ENCODE peak calls at places on chromosomes 7 and 10, in four cellular contexts. H is A549, O is HepG2, A is K562. R is an unnamed sample.

GRCh38 chr7:116330961-116331360 is 120.6 kb downstream of the TES start:
- DNase-seq in O (no peak), H (no peak), A (no peak), R (no peak)

GRCh38 chr10:73800560-73801252 is 10.7 kb downstream of the NDST2 start:
- DNase-seq in A (no peak), H (no peak), O (no peak), R (no peak)

GRCh38 chr10:1638889-1639418 is 98.4 kb downstream of the ADARB2 start:
- DNase-seq in O (no peak), A (no peak), H (no peak), R (no peak)

GRCh38 chr7:50953303-50953702 is 170.6 kb upstream of the GRB10 start:
- DNase-seq in O (no peak), H (no peak), A (no peak), R (no peak)

GRCh38 chr7:15561840-15562239 is at the start of gene AGMO:
- DNase-seq in A (no peak), H (no peak), O (peak), R (no peak)

GRCh38 chr7:4687956-4688355 is 5.9 kb downstream of the FOXK1 start:
- DNase-seq in A (peak), O (no peak), H (no peak), R (no peak)

GRCh38 chr10:131444862-131445461 is 133.4 kb upstream of the TCERG1L start:
- DNase-seq in H (no peak), O (no peak), A (no peak), R (no peak)

GRCh38 chr10:3925184-3925583 is 140.2 kb upstream of the KLF6 start:
- DNase-seq in H (no peak), O (no peak), A (no peak), R (no peak)

GRCh38 chr7:18555120-18555519 is 59.6 kb downstream of the HDAC9 start:
- DNase-seq in H (no peak), O (no peak), A (no peak), R (no peak)

GRCh38 chr10:45408421-45409319 is 34.7 kb downstream of the ALOX5 start:
- DNase-seq in A (no peak), H (no peak), O (no peak), R (no peak)

GRCh38 chr7:22355620-22356009 is 1.3 kb downstream of the RAPGEF5 start:
- DNase-seq in H (no peak), O (no peak), A (no peak), R (no peak)

GRCh38 chr10:3486346-3487065 is 298.5 kb downstream of the KLF6 start:
- DNase-seq in O (peak), H (peak), A (no peak), R (no peak)

GRCh38 chr7:73905360-73905759 is 44.4 kb downstream of the TMEM270 start:
- DNase-seq in O (no peak), A (no peak), H (no peak), R (no peak)

GRCh38 chr10:48598936-48599829 is 5.7 kb downstream of the ARHGAP22 start:
- DNase-seq in O (no peak), A (no peak), H (no peak), R (no peak)

GRCh38 chr10:129756912-129757861 is 206.9 kb downstream of the EBF3 start:
- DNase-seq in O (no peak), A (no peak), H (no peak), R (no peak)

GRCh38 chr10:36494386-36494785 is 631.0 kb upstream of the ANKRD30A start:
- DNase-seq in A (no peak), H (peak), O (no peak), R (no peak)

GRCh38 chr7:150370612-150371071 is 2.0 kb downstream of the REPIN1 start:
- DNase-seq in A (no peak), O (peak), H (no peak), R (no peak)

GRCh38 chr10:10138685-10139084 is 879.0 kb upstream of the CELF2 start:
- DNase-seq in H (no peak), A (no peak), O (no peak), R (no peak)

GRCh38 chr7:151964951-151965350 is 8.7 kb downstream of the GALNTL5 start:
- DNase-seq in H (no peak), O (no peak), A (no peak), R (no peak)

GRCh38 chr7:65731562-65732035 is 141.3 kb upstream of the VKORC1L1 start:
- DNase-seq in O (no peak), H (no peak), A (peak), R (no peak)

GRCh38 chr7:40356312-40356711 is 221.5 kb downstream of the SUGCT start:
- DNase-seq in H (no peak), O (no peak), A (no peak), R (no peak)

GRCh38 chr10:54094321-54094720 is 706.7 kb downstream of the PCDH15 start:
- DNase-seq in H (no peak), A (no peak), O (no peak), R (no peak)

GRCh38 chr7:18495412-18496335 is at the start of gene HDAC9:
- DNase-seq in H (no peak), O (no peak), A (no peak), R (peak)

GRCh38 chr10:62692085-62692484 is 112.4 kb upstream of the ADO start:
- DNase-seq in O (no peak), H (no peak), A (no peak), R (no peak)

GRCh38 chr10:36676321-36677169 is 448.9 kb upstream of the ANKRD30A start:
- DNase-seq in H (no peak), A (no peak), O (no peak), R (no peak)

GRCh38 chr7:142853739-142854504 is 954 bp upstream of the EPHB6 start:
- DNase-seq in A (peak), H (peak), O (peak), R (no peak)

GRCh38 chr10:128863411-128863810 is 603.6 kb upstream of the MGMT start:
- DNase-seq in O (no peak), A (no peak), H (no peak), R (no peak)

GRCh38 chr10:125605167-125605566 is 77.8 kb downstream of the TEX36 start:
- DNase-seq in O (no peak), A (peak), H (no peak), R (no peak)

GRCh38 chr7:132116369-132116768 is 459.9 kb downstream of the PLXNA4 start:
- DNase-seq in A (no peak), H (peak), O (no peak), R (no peak)

GRCh38 chr7:96670338-96671289 is 39.0 kb downstream of the SEM1 start:
- DNase-seq in H (no peak), O (no peak), A (no peak), R (no peak)

GRCh38 chr7:93890464-93891068 is at the start of gene TFPI2:
- DNase-seq in H (peak), A (peak), O (peak), R (no peak)

GRCh38 chr10:43078986-43079273 is 2.1 kb downstream of the RET start:
- DNase-seq in A (peak), O (no peak), H (peak), R (no peak)

GRCh38 chr7:3573151-3573550 is 272.1 kb downstream of the SDK1 start:
- DNase-seq in A (no peak), O (no peak), H (no peak), R (no peak)

GRCh38 chr10:74058658-74059057 is 60.7 kb downstream of the VCL start:
- DNase-seq in A (peak), H (no peak), O (peak), R (no peak)

GRCh38 chr7:37083311-37084096 is 359.2 kb upstream of the AOAH start:
- DNase-seq in H (no peak), A (no peak), O (no peak), R (no peak)

GRCh38 chr10:111186385-111186784 is 109.6 kb downstream of the ADRA2A start:
- DNase-seq in H (no peak), O (no peak), A (no peak), R (no peak)
- TF ChIP-seq CHD4 in H (no peak), O (no peak), A (no peak), R (no peak)

GRCh38 chr10:93461807-93462178 is 20.3 kb downstream of the MYOF start:
- DNase-seq in H (no peak), A (no peak), O (no peak), R (no peak)
- TF ChIP-seq CHD4 in H (no peak), A (no peak), O (no peak), R (no peak)

GRCh38 chr10:69303632-69304035 is 25.3 kb downstream of the HK1 start:
- DNase-seq in A (no peak), H (no peak), O (no peak), R (no peak)
- TF ChIP-seq CHD4 in A (no peak), H (no peak), O (no peak), R (no peak)

GRCh38 chr7:112190120-112190519 is 16.1 kb downstream of the DOCK4 start:
- DNase-seq in A (no peak), H (no peak), O (no peak), R (no peak)

GRCh38 chr7:112193915-112194502 is 12.2 kb downstream of the DOCK4 start:
- DNase-seq in H (no peak), A (no peak), O (peak), R (no peak)

GRCh38 chr7:112195717-112196116 is 10.5 kb downstream of the DOCK4 start:
- DNase-seq in A (no peak), H (no peak), O (no peak), R (no peak)

GRCh38 chr7:112188257-112188656 is 17.9 kb downstream of the DOCK4 start:
- DNase-seq in A (no peak), H (no peak), O (no peak), R (no peak)

DNA sequence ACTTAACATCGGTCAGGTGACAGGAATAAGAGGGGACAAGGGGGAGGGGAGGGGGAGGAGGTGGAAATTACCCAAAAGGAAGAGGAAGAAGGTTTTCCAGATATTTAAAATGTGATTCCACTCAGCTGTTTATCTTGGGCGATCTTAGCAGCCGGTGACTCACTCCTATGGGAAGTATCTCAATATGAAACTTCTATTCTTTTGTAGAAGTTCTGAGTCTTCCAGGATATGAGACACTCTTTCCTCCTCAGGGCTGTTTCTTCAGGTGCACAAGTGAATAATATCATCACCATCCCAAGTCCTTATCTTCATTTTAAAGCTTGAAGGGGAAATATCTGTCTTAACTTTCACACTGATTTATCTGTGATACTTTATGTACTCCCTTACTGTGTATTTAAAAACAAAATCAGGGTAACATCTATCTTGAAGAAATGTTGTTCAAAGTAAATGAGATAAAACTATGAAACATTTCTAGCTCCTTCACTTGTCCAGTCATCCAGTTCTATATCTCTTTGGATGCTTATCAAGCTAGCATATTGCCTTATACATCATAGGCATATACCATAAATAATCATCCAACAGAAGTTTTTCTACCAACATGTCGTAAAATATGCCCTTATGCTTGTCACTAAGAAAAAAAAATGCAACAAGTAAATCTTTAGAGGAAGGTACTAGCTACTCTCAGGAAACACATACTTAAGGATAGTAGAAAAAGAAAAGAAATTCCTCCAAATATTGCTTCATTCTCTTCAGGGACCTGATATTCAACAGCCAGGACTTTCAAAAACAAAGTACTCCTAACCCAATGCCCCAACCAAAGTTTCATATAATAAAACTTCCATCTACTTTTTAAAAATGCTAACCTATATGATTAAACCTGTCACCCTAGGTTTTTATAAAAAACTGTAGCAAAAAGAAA is 13.7 kb downstream of the DOCK4 start:
- DNase-seq in A (no peak), O (no peak), H (peak), R (no peak)
- TF ChIP-seq CHD4 in A (no peak), O (no peak), H (no peak), R (no peak)

GRCh38 chr7:41911792-41912191 is 208.9 kb upstream of the INHBA start:
- DNase-seq in H (no peak), O (no peak), A (no peak), R (no peak)
- TF ChIP-seq CHD4 in H (no peak), O (no peak), A (no peak), R (no peak)

GRCh38 chr7:80263321-80263720 is 128.7 kb downstream of the GNAI1 start:
- DNase-seq in H (no peak), A (no peak), O (no peak), R (no peak)

GRCh38 chr7:80263821-80264220 is 129.2 kb downstream of the GNAI1 start:
- DNase-seq in A (no peak), O (no peak), H (no peak), R (no peak)

DNA sequence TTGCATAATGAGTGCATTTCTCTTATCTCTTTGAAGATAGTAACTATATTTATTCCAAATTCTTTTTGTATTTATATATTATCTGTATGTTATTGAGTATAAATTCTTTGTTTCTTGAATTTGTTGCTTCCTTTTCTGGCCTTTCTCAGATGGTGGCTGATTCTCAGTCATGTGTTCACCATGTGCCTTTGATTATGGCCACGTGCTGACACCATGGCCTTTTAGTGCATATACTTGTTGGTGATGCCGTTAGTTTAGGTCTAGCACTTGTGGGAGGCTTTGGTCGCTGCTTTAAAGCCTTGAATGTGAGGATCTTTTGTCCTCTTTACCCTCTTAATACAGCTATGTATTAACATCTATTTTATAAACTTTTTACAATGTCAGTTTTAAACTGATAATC is 130.1 kb downstream of the GNAI1 start:
- DNase-seq in H (no peak), O (no peak), A (no peak), R (no peak)
- TF ChIP-seq CHD4 in H (no peak), O (no peak), A (no peak), R (no peak)

GRCh38 chr7:2037805-2038635 is 194.7 kb downstream of the MAD1L1 start:
- DNase-seq in O (no peak), A (no peak), H (no peak), R (peak)
- TF ChIP-seq CHD4 in O (no peak), A (no peak), H (no peak), R (no peak)